ENCODE peak calls at places on chromosomes 5 and 9, in five cellular contexts. D, C, H, I and N are unnamed samples.

GRCh38 chr5:432928-433791 is 9.8 kb upstream of the EXOC3 start:
- DNase-seq in I (no peak), D (no peak), C (no peak), H (no peak), N (no peak)

GRCh38 chr5:34042302-34042701 is 711 bp downstream of the C1QTNF3 start:
- DNase-seq in I (no peak), C (no peak), H (no peak), D (no peak), N (no peak)

GRCh38 chr5:38780950-38781349 is 64.9 kb upstream of the OSMR start:
- DNase-seq in H (no peak), D (no peak), C (no peak), I (no peak), N (no peak)

GRCh38 chr9:10704720-10705119 is 91.9 kb upstream of the PTPRD start:
- DNase-seq in D (no peak), C (no peak), I (no peak), H (no peak), N (no peak)

GRCh38 chr5:113759505-113760145 is 246.1 kb downstream of the YTHDC2 start:
- DNase-seq in H (no peak), C (no peak), D (no peak), I (no peak), N (no peak)

GRCh38 chr5:36692791-36693763 is 86.7 kb downstream of the SLC1A3 start:
- DNase-seq in H (peak; percentile 90), D (peak; percentile 36), C (peak; percentile 82), I (peak; percentile 78), N (peak; percentile 77)

GRCh38 chr5:72498284-72498683 is 8.9 kb downstream of the ZNF366 start:
- DNase-seq in C (no peak), I (no peak), D (no peak), H (no peak), N (no peak)

GRCh38 chr5:150016537-150016936 is 16.0 kb downstream of the HMGXB3 start:
- DNase-seq in C (no peak), D (no peak), H (no peak), I (no peak), N (no peak)

GRCh38 chr5:95162231-95162992 is 122.5 kb downstream of the MCTP1 start:
- DNase-seq in C (no peak), H (no peak), I (no peak), D (no peak), N (no peak)

GRCh38 chr5:168291281-168291960 is at the start of gene WWC1:
- DNase-seq in I (no peak), C (peak; percentile 92), H (peak; percentile 92), D (peak; percentile 63), N (no peak)

GRCh38 chr9:116378873-116379272 is 225.3 kb downstream of the PAPPA start:
- DNase-seq in I (no peak), H (no peak), C (no peak), D (no peak), N (no peak)
- TF ChIP-seq GABPA in I (no peak), H (no peak), C (no peak), D (no peak), N (no peak)

GRCh38 chr5:59698207-59698606 is 195.3 kb downstream of the PDE4D start:
- DNase-seq in I (no peak), C (no peak), H (no peak), D (no peak), N (no peak)

GRCh38 chr5:59698774-59699173 is 194.8 kb downstream of the PDE4D start:
- DNase-seq in D (no peak), C (no peak), I (no peak), H (no peak), N (no peak)

GRCh38 chr5:59694416-59694815 is 199.1 kb downstream of the PDE4D start:
- DNase-seq in I (no peak), C (no peak), D (no peak), H (no peak), N (no peak)

GRCh38 chr5:59693492-59693891 is 200.0 kb downstream of the PDE4D start:
- DNase-seq in H (no peak), C (no peak), D (no peak), I (no peak), N (no peak)
- TF ChIP-seq GABPA in H (no peak), C (no peak), D (no peak), I (no peak), N (no peak)

DNA sequence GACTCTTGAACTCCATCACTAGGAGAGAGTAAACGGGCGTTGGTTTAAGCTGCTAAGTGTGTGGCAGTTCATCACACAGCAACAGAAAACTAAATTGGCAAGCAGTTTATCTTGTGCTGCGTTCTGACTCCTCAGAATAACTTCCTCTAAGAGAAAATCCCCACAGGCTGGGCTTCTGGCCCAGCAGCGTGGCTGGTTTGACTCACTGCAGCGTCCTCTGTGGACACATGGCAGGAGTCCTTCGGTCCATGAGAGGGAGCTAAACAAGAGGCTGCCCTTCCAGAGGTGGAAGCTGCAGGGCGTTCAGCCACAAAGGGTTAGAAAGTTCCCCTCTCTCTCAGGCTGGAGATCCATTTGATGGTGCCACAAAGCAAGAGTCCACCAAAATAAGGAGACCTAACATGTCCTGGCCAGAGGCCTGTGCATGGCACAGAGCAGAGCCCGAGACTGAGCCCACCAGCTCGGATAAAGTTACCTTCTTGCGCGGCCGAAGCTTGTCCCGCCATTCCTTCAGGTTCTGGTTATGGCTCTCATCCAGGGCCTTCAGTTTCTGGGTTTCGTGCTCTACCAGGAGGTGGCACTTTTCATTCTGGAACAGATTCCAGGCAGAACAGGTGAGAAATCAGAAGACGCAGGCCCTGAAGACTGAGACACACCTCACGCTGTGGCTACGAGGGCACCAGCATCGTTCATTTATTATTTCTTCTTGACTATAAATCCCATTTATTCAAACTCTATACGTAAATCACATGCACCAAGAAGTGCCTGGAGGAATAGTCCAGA is 46.2 kb upstream of the FBXW11 start:
- DNase-seq in C (no peak), I (no peak), D (no peak), H (no peak), N (no peak)
- TF ChIP-seq GABPA in C (no peak), I (no peak), D (no peak), H (no peak), N (no peak)

GRCh38 chr9:27503623-27504022 is 20.5 kb upstream of the IFNK start:
- DNase-seq in I (no peak), D (no peak), C (no peak), H (no peak), N (no peak)
- TF ChIP-seq GABPA in I (no peak), D (no peak), C (no peak), H (no peak), N (no peak)

GRCh38 chr5:172454355-172455086 is at the start of gene SH3PXD2B:
- DNase-seq in H (peak; percentile 82), D (peak; percentile 52), I (no peak), C (peak; percentile 94), N (peak; percentile 71)
- TF ChIP-seq GABPA in H (no peak), D (no peak), I (no peak), C (no peak), N (no peak)

DNA sequence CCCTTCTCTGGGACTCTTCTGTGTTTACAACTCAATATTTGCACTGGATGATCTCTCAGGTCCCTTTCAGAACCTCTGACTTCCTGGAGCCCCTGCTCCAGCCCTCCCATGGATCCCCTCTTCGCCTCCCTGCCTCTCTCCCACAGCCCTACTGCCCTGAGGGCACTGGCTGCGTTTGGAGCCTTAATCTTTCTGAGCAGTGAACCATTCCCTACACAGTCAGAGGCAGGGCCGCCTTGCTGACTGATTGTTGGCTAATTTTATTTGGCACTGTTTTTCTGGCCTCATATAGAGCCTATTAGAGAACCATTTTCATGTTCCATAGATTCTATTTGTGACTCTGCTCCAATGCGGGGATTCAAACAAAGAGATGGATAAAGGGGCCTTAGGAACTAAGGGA is 91.1 kb downstream of the BRINP1 start:
- DNase-seq in H (no peak), C (peak; percentile 23), D (no peak), I (no peak), N (no peak)
- TF ChIP-seq GABPA in H (no peak), C (no peak), D (no peak), I (no peak), N (no peak)

DNA sequence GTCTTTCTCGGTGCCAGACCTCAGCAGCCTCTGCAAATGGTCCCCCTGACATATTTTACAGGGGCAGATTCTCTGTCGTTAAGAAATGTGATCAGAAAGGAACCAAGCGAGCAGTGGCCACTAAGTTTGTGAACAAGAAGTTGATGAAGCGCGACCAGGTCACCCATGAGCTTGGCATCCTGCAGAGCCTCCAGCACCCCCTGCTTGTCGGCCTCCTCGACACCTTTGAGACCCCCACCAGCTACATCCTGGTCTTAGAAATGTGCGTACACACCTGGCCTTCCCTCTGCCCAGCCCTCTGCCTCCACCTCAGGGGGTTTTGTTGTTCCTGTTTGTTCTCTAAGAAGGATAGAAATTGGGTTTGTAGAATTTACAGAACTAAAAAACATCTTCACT is 77.3 kb upstream of the OTULINL start:
- DNase-seq in D (no peak), H (no peak), I (no peak), C (no peak), N (no peak)
- TF ChIP-seq GABPA in D (no peak), H (no peak), I (no peak), C (no peak), N (no peak)

DNA sequence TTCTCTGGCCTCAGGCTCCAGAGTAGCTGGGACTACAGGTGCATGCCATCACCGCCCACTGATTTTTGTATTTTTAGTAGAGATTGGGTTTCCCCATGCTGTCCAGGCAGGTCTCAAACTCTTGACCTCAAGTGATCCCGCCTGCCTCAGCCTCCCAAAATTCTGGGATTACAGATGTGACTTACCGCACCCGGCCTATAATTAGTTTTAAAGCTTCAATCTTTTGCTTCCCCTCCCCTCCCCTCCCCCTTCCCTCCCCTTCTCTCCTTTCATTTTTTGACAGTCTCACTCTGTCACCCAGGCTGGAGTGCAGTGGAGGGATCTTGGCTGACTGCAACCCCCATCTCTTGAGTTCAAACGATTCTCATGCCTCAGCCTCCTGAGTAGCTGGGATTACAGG is 433.3 kb upstream of the EDIL3 start:
- DNase-seq in H (no peak), I (no peak), C (no peak), D (no peak), N (no peak)
- TF ChIP-seq GABPA in H (no peak), I (no peak), C (no peak), D (no peak), N (no peak)

DNA sequence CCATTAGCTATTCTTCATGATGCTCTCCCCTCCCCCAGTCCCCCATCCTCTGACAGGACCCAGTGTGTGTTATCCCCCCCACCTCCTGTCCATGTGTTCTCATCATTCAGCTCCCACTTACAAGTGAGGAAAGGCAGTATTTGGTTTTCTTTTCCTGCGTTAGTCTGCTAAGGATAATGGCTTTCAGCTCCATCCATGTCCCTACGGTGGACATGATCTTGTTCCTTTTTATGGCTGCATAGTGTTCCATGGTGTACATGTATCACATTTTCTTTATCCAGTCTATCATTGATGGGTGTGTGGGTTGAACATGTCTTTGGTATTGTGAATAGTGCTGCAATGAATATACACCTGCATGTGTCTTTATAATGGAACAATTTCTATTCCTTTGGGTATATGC is 101.3 kb upstream of the ICE1 start:
- DNase-seq in H (no peak), D (no peak), I (no peak), C (no peak), N (no peak)
- TF ChIP-seq GABPA in H (no peak), D (no peak), I (no peak), C (no peak), N (no peak)